ENCODE peak calls at places on chromosomes 13 and 19, in five cellular contexts. L is CD8-positive, alpha-beta T cell; F is right cardiac atrium; P is stimulated activated CD4-positive, alpha-beta T cell treated with anti-CD3 and anti-CD28 coated beads, Interleukin-4, amount 100 ng/mL, for 48 hours; M is GM12892. Y is an unnamed sample.

GRCh38 chr19:5907216-5907615 is 2.5 kb downstream of the VMAC start:
- DNase-seq in P (no peak), L (no peak), M (no peak), F (no peak), Y (no peak)

GRCh38 chr13:111183959-111184684 is 69.0 kb downstream of the ARHGEF7 start:
- DNase-seq in P (no peak), L (no peak), F (no peak), M (no peak), Y (no peak)

GRCh38 chr19:45693168-45693788 is 812 bp downstream of the QPCTL start:
- DNase-seq in L (peak), P (peak), F (peak), M (peak), Y (peak)

GRCh38 chr19:53537126-53537522 is 821 bp upstream of the ZNF331 start:
- DNase-seq in P (no peak), L (no peak), M (no peak), F (no peak), Y (no peak)

GRCh38 chr19:18668744-18669523 is 14.5 kb upstream of the CRTC1 start:
- DNase-seq in M (no peak), P (no peak), L (no peak), F (no peak), Y (no peak)

GRCh38 chr13:50485979-50486935 is 357.2 kb downstream of the DLEU7 start:
- DNase-seq in P (no peak), F (no peak), M (no peak), L (no peak), Y (no peak)

GRCh38 chr19:35919306-35919705 is 11.2 kb upstream of the TYROBP start:
- DNase-seq in P (no peak), L (no peak), M (no peak), F (no peak), Y (no peak)

GRCh38 chr19:6070179-6071102 is 39.9 kb downstream of the RFX2 start:
- DNase-seq in F (no peak), M (no peak), L (no peak), P (no peak), Y (no peak)